ENCODE peak calls at places on chromosomes 3 and 15, in seven cellular contexts. One of them, this sample, is unnamed.

GRCh38 chr15:40058476-40059140 is 19.6 kb upstream of the SRP14 start:
- DNase-seq in GM12878: no peak
- DNase-seq in PC-3: peak; percentile 31
- DNase-seq in mesothelial cell of epicardium: no peak
- DNase-seq in AG09319: peak; percentile 35
- DNase-seq in astrocyte of the spinal cord: peak; percentile 46
- DNase-seq in left lung: no peak
- DNase-seq in this sample: no peak

GRCh38 chr3:142239421-142239820 is 14.0 kb upstream of the GK5 start:
- DNase-seq in PC-3: no peak
- DNase-seq in left lung: no peak
- DNase-seq in GM12878: no peak
- DNase-seq in AG09319: no peak
- DNase-seq in mesothelial cell of epicardium: no peak
- DNase-seq in astrocyte of the spinal cord: no peak
- DNase-seq in this sample: no peak

GRCh38 chr3:129560931-129561594 is 18.1 kb downstream of the H1-8 start:
- DNase-seq in astrocyte of the spinal cord: peak; percentile 79
- DNase-seq in mesothelial cell of epicardium: no peak
- DNase-seq in AG09319: peak; percentile 82
- DNase-seq in left lung: peak; percentile 85
- DNase-seq in GM12878: no peak
- DNase-seq in PC-3: no peak
- DNase-seq in this sample: no peak

GRCh38 chr3:135558906-135559305 is 406.6 kb upstream of the PPP2R3A start:
- DNase-seq in astrocyte of the spinal cord: peak; percentile 5
- DNase-seq in GM12878: no peak
- DNase-seq in left lung: no peak
- DNase-seq in AG09319: no peak
- DNase-seq in mesothelial cell of epicardium: no peak
- DNase-seq in PC-3: no peak
- DNase-seq in this sample: no peak

GRCh38 chr3:100189444-100189964 is 71.3 kb upstream of the TBC1D23 start:
- DNase-seq in AG09319: no peak
- DNase-seq in astrocyte of the spinal cord: no peak
- DNase-seq in mesothelial cell of epicardium: no peak
- DNase-seq in GM12878: no peak
- DNase-seq in left lung: no peak
- DNase-seq in PC-3: no peak
- DNase-seq in this sample: no peak

GRCh38 chr3:123339302-123339701 is 109.6 kb downstream of the ADCY5 start:
- DNase-seq in mesothelial cell of epicardium: no peak
- DNase-seq in left lung: no peak
- DNase-seq in astrocyte of the spinal cord: no peak
- DNase-seq in GM12878: no peak
- DNase-seq in PC-3: no peak
- DNase-seq in AG09319: no peak
- DNase-seq in this sample: peak; percentile 24

GRCh38 chr3:162302983-162303624 is 806.5 kb downstream of the OTOL1 start:
- DNase-seq in PC-3: no peak
- DNase-seq in astrocyte of the spinal cord: peak; percentile 32
- DNase-seq in AG09319: no peak
- DNase-seq in left lung: no peak
- DNase-seq in mesothelial cell of epicardium: no peak
- DNase-seq in GM12878: no peak
- DNase-seq in this sample: no peak

GRCh38 chr15:86624261-86625036 is 544.8 kb downstream of the AGBL1 start:
- DNase-seq in mesothelial cell of epicardium: no peak
- DNase-seq in astrocyte of the spinal cord: peak; percentile 90
- DNase-seq in GM12878: no peak
- DNase-seq in PC-3: peak; percentile 94
- DNase-seq in left lung: no peak
- DNase-seq in AG09319: peak; percentile 2
- DNase-seq in this sample: no peak

GRCh38 chr3:46516521-46516920 is 18.7 kb downstream of the RTP3 start:
- DNase-seq in PC-3: no peak
- DNase-seq in GM12878: no peak
- DNase-seq in mesothelial cell of epicardium: no peak
- DNase-seq in AG09319: no peak
- DNase-seq in astrocyte of the spinal cord: peak; percentile 9
- DNase-seq in left lung: no peak
- DNase-seq in this sample: no peak

GRCh38 chr3:195068481-195069080 is 202.4 kb downstream of the XXYLT1 start:
- DNase-seq in AG09319: no peak
- DNase-seq in left lung: no peak
- DNase-seq in GM12878: no peak
- DNase-seq in mesothelial cell of epicardium: no peak
- DNase-seq in astrocyte of the spinal cord: no peak
- DNase-seq in PC-3: no peak
- DNase-seq in this sample: peak; percentile 28

GRCh38 chr3:115790759-115791158 is 167.4 kb downstream of the GAP43 start:
- DNase-seq in PC-3: peak; percentile 98
- DNase-seq in mesothelial cell of epicardium: no peak
- DNase-seq in astrocyte of the spinal cord: peak; percentile 98
- DNase-seq in left lung: no peak
- DNase-seq in AG09319: peak; percentile 68
- DNase-seq in GM12878: no peak
- DNase-seq in this sample: no peak

GRCh38 chr3:31695280-31696008 is 162.7 kb downstream of the STT3B start:
- DNase-seq in GM12878: no peak
- DNase-seq in left lung: no peak
- DNase-seq in AG09319: no peak
- DNase-seq in mesothelial cell of epicardium: no peak
- DNase-seq in PC-3: peak; percentile 25
- DNase-seq in astrocyte of the spinal cord: no peak
- DNase-seq in this sample: no peak

GRCh38 chr15:62020576-62021160 is 39.6 kb downstream of the VPS13C start:
- DNase-seq in mesothelial cell of epicardium: no peak
- DNase-seq in astrocyte of the spinal cord: peak; percentile 39
- DNase-seq in PC-3: peak; percentile 30
- DNase-seq in GM12878: no peak
- DNase-seq in left lung: no peak
- DNase-seq in AG09319: no peak
- DNase-seq in this sample: no peak

GRCh38 chr3:69787436-69788168 is 48.3 kb downstream of the MITF start:
- DNase-seq in GM12878: no peak
- DNase-seq in PC-3: peak; percentile 55
- DNase-seq in AG09319: peak; percentile 20
- DNase-seq in left lung: no peak
- DNase-seq in mesothelial cell of epicardium: no peak
- DNase-seq in astrocyte of the spinal cord: peak; percentile 88
- DNase-seq in this sample: no peak

GRCh38 chr3:43997788-43998373 is 243.8 kb upstream of the TOPAZ1 start:
- DNase-seq in AG09319: no peak
- DNase-seq in left lung: peak; percentile 54
- DNase-seq in GM12878: no peak
- DNase-seq in PC-3: no peak
- DNase-seq in mesothelial cell of epicardium: no peak
- DNase-seq in astrocyte of the spinal cord: peak; percentile 20
- DNase-seq in this sample: no peak

GRCh38 chr3:137766069-137766960 is 2.2 kb downstream of the SOX14 start:
- DNase-seq in AG09319: no peak
- DNase-seq in GM12878: no peak
- DNase-seq in astrocyte of the spinal cord: no peak
- DNase-seq in left lung: no peak
- DNase-seq in PC-3: no peak
- DNase-seq in mesothelial cell of epicardium: no peak
- DNase-seq in this sample: no peak

GRCh38 chr15:83747050-83747717 is 93.3 kb downstream of the ADAMTSL3 start:
- DNase-seq in left lung: no peak
- DNase-seq in PC-3: peak; percentile 59
- DNase-seq in AG09319: no peak
- DNase-seq in mesothelial cell of epicardium: no peak
- DNase-seq in GM12878: no peak
- DNase-seq in astrocyte of the spinal cord: no peak
- DNase-seq in this sample: no peak

GRCh38 chr3:102419786-102420185 is 15.0 kb upstream of the ZPLD1 start:
- DNase-seq in astrocyte of the spinal cord: no peak
- DNase-seq in left lung: no peak
- DNase-seq in PC-3: no peak
- DNase-seq in mesothelial cell of epicardium: no peak
- DNase-seq in GM12878: no peak
- DNase-seq in AG09319: no peak
- DNase-seq in this sample: no peak

GRCh38 chr3:148950806-148951205 is 40.5 kb upstream of the GYG1 start:
- DNase-seq in GM12878: no peak
- DNase-seq in PC-3: peak; percentile 33
- DNase-seq in astrocyte of the spinal cord: peak; percentile 7
- DNase-seq in AG09319: no peak
- DNase-seq in mesothelial cell of epicardium: no peak
- DNase-seq in left lung: no peak
- DNase-seq in this sample: no peak
- TF ChIP-seq CTCF in GM12878: peak; percentile 27
- TF ChIP-seq CTCF in PC-3: peak; percentile 52
- TF ChIP-seq CTCF in astrocyte of the spinal cord: peak; percentile 36
- TF ChIP-seq CTCF in AG09319: peak; percentile 11
- TF ChIP-seq CTCF in mesothelial cell of epicardium: no peak
- TF ChIP-seq CTCF in left lung: no peak
- TF ChIP-seq CTCF in this sample: no peak

DNA sequence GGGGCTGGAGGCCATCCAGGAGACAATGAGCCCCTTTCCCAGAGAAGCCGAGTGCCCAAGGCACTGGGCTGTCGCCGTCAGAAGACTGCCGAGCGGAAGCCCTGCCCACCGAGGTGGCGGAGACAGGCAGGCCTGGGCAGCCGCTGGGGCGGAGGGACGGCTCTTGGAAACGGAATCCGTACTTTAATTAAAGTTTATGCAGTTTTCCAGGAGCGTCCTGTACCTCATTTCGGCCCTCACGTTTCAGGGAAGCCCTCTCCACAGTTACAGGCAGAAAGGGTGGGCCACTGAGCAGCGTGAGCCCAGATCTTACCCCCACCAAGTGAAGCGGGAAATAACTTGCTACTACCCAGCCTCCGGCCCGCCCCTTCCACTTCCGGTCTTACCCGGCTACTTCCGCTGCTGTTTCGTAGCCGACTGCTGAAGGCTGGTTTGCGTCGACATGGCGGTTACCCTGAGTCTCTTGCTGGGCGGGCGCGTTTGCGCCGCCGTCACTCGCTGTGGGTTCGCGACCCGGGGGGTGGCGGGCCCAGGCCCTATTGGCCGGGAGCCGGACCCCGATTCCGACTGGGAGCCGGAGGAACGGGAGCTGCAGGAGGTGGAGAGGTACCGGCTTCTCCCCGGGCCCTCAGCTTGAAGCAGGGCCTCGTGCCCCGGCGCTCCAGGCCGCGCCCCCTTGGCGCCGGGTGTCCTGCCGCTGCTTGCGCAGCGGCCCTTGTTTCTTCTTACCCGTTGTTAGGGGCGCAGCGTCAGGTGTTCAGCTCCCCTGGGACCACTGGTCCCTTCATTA is at the start of gene NGRN:
- DNase-seq in astrocyte of the spinal cord: peak; percentile 92
- DNase-seq in GM12878: peak; percentile 69
- DNase-seq in AG09319: peak; percentile 55
- DNase-seq in left lung: peak; percentile 98
- DNase-seq in PC-3: peak; percentile 85
- DNase-seq in mesothelial cell of epicardium: peak; percentile 67
- DNase-seq in this sample: peak; percentile 87
- TF ChIP-seq CTCF in astrocyte of the spinal cord: no peak
- TF ChIP-seq CTCF in GM12878: no peak
- TF ChIP-seq CTCF in AG09319: no peak
- TF ChIP-seq CTCF in left lung: no peak
- TF ChIP-seq CTCF in PC-3: no peak
- TF ChIP-seq CTCF in mesothelial cell of epicardium: no peak
- TF ChIP-seq CTCF in this sample: no peak

GRCh38 chr3:10188798-10189556 is 24.3 kb downstream of the IRAK2 start:
- DNase-seq in mesothelial cell of epicardium: no peak
- DNase-seq in GM12878: no peak
- DNase-seq in left lung: no peak
- DNase-seq in PC-3: no peak
- DNase-seq in astrocyte of the spinal cord: no peak
- DNase-seq in AG09319: no peak
- DNase-seq in this sample: no peak
- TF ChIP-seq CTCF in mesothelial cell of epicardium: no peak
- TF ChIP-seq CTCF in GM12878: no peak
- TF ChIP-seq CTCF in left lung: no peak
- TF ChIP-seq CTCF in PC-3: no peak
- TF ChIP-seq CTCF in astrocyte of the spinal cord: no peak
- TF ChIP-seq CTCF in AG09319: no peak
- TF ChIP-seq CTCF in this sample: no peak

GRCh38 chr15:74303741-74304309 is 63.6 kb downstream of the CYP11A1 start:
- DNase-seq in left lung: no peak
- DNase-seq in PC-3: no peak
- DNase-seq in astrocyte of the spinal cord: no peak
- DNase-seq in GM12878: no peak
- DNase-seq in AG09319: no peak
- DNase-seq in mesothelial cell of epicardium: no peak
- DNase-seq in this sample: no peak

GRCh38 chr15:74301583-74302374 is 65.7 kb downstream of the CCDC33 start:
- DNase-seq in left lung: peak; percentile 10
- DNase-seq in GM12878: no peak
- DNase-seq in astrocyte of the spinal cord: no peak
- DNase-seq in mesothelial cell of epicardium: no peak
- DNase-seq in AG09319: no peak
- DNase-seq in PC-3: no peak
- DNase-seq in this sample: no peak

GRCh38 chr15:74297867-74298266 is 61.7 kb downstream of the CCDC33 start:
- DNase-seq in GM12878: no peak
- DNase-seq in astrocyte of the spinal cord: no peak
- DNase-seq in left lung: peak; percentile 20
- DNase-seq in mesothelial cell of epicardium: no peak
- DNase-seq in PC-3: no peak
- DNase-seq in AG09319: no peak
- DNase-seq in this sample: no peak

GRCh38 chr15:74302821-74303359 is 64.6 kb downstream of the CYP11A1 start:
- DNase-seq in AG09319: no peak
- DNase-seq in PC-3: peak; percentile 53
- DNase-seq in left lung: peak; percentile 63
- DNase-seq in GM12878: no peak
- DNase-seq in mesothelial cell of epicardium: peak; percentile 50
- DNase-seq in astrocyte of the spinal cord: peak; percentile 25
- DNase-seq in this sample: no peak

DNA sequence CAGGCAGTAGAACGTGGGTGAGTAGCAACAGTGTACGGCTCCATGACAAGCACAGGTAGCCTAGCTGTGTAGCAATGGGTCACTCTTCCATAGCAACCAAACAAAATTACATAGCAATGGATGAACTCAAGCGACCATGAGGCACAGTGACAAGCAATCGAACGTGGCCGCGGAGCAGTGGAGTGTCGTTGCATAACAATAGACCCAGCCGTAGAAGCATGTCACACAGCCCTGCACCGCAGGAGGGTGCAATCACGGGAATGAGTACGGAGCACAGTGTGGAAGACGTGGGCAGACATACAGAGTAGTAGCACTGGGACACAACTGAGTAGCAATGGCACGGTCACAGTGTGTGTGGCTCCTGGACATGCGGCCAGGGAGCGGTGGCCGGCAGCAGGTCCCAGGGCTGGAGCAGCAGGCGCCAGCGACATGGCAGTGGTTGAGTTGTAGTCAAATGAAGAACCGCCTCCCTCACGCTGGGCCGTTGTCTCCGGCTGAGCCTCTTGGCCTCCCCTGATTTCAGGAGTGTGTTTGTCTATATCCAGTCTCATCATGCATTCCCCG is 64.0 kb downstream of the CCDC33 start:
- DNase-seq in astrocyte of the spinal cord: no peak
- DNase-seq in mesothelial cell of epicardium: no peak
- DNase-seq in left lung: peak; percentile 61
- DNase-seq in PC-3: no peak
- DNase-seq in GM12878: no peak
- DNase-seq in AG09319: no peak
- DNase-seq in this sample: no peak
- TF ChIP-seq CTCF in astrocyte of the spinal cord: no peak
- TF ChIP-seq CTCF in mesothelial cell of epicardium: no peak
- TF ChIP-seq CTCF in left lung: no peak
- TF ChIP-seq CTCF in PC-3: no peak
- TF ChIP-seq CTCF in GM12878: no peak
- TF ChIP-seq CTCF in AG09319: no peak
- TF ChIP-seq CTCF in this sample: no peak

This sample was measured in CD14-positive monocyte.